ENCODE peak calls at places on chromosomes 6 and 20, in five cellular contexts. T is H9; G is iris pigment epithelial cell; L is stimulated activated CD8-positive, alpha-beta memory T cell treated with anti-CD3 and anti-CD28 coated beads, Interleukin-15, amount 100 ng/mL, for 1 hour; B is posterior cingulate gyrus. F is an unnamed sample.

GRCh38 chr6:158256746-158257424 is 55.4 kb upstream of the TULP4 start:
- DNase-seq in T (no peak), G (no peak), L (no peak), B (no peak), F (no peak)

GRCh38 chr6:4668271-4669179 is 107.7 kb upstream of the CDYL start:
- DNase-seq in T (no peak), G (peak), L (no peak), B (no peak), F (no peak)

GRCh38 chr20:36408219-36408618 is 102.1 kb downstream of the DLGAP4 start:
- DNase-seq in T (no peak), G (peak), L (no peak), B (no peak), F (no peak)

GRCh38 chr6:18212231-18212630 is 52.1 kb downstream of the DEK start:
- DNase-seq in T (no peak), G (no peak), L (no peak), B (no peak), F (no peak)

GRCh38 chr6:13378669-13379590 is 50.6 kb upstream of the TBC1D7 start:
- DNase-seq in T (peak), G (no peak), L (no peak), B (no peak), F (no peak)

GRCh38 chr20:41619360-41620115 is 1.4 kb upstream of the CHD6 start:
- DNase-seq in T (no peak), G (no peak), L (no peak), B (no peak), F (no peak)

GRCh38 chr20:44863661-44864060 is 21.8 kb upstream of the YWHAB start:
- DNase-seq in T (no peak), G (no peak), L (no peak), B (no peak), F (no peak)

GRCh38 chr6:25267662-25268061 is 11.5 kb upstream of the CARMIL1 start:
- DNase-seq in T (no peak), G (no peak), L (no peak), B (no peak), F (no peak)

GRCh38 chr6:22470454-22471368 is 98.7 kb upstream of the HDGFL1 start:
- DNase-seq in T (no peak), G (peak), L (no peak), B (no peak), F (no peak)

GRCh38 chr6:142903806-142904205 is 41.2 kb downstream of the HIVEP2 start:
- DNase-seq in T (no peak), G (peak), L (no peak), B (no peak), F (no peak)

GRCh38 chr6:12815884-12816600 is 99.5 kb downstream of the PHACTR1 start:
- DNase-seq in T (no peak), G (no peak), L (no peak), B (no peak), F (no peak)

GRCh38 chr20:48339147-48339985 is 488.4 kb downstream of the PREX1 start:
- DNase-seq in T (no peak), G (peak), L (no peak), B (no peak), F (no peak)

GRCh38 chr6:3229566-3230274 is 2.3 kb upstream of the TUBB2B start:
- DNase-seq in T (peak), G (peak), L (no peak), B (no peak), F (peak)

GRCh38 chr6:3125832-3126231 is 7.3 kb downstream of the BPHL start:
- DNase-seq in T (no peak), G (no peak), L (no peak), B (no peak), F (no peak)

GRCh38 chr6:21438986-21439352 is 154.6 kb upstream of the SOX4 start:
- DNase-seq in T (no peak), G (peak), L (no peak), B (no peak), F (no peak)

GRCh38 chr6:43773050-43773956 is 3.3 kb downstream of the VEGFA start:
- DNase-seq in T (peak), G (peak), L (no peak), B (no peak), F (peak)

GRCh38 chr20:2330090-2330695 is 34.4 kb downstream of the TGM3 start:
- DNase-seq in T (no peak), G (no peak), L (no peak), B (no peak), F (no peak)

GRCh38 chr6:157775376-157775775 is 47.7 kb upstream of the SNX9 start:
- DNase-seq in T (no peak), G (no peak), L (no peak), B (no peak), F (no peak)

GRCh38 chr20:10476319-10476724 is 41.2 kb downstream of the SLX4IP start:
- DNase-seq in T (no peak), G (peak), L (no peak), B (no peak), F (no peak)

GRCh38 chr20:59789641-59790040 is 143.8 kb downstream of the SYCP2 start:
- DNase-seq in T (peak), G (no peak), L (no peak), B (no peak), F (no peak)

GRCh38 chr6:137389150-137389664 is 105.0 kb downstream of the OLIG3 start:
- DNase-seq in T (no peak), G (peak), L (peak), B (no peak), F (peak)

GRCh38 chr6:62119401-62119800 is 166.6 kb downstream of the KHDRBS2 start:
- DNase-seq in T (no peak), G (no peak), L (no peak), B (no peak), F (no peak)

GRCh38 chr6:122530440-122531046 is 58.9 kb upstream of the SERINC1 start:
- DNase-seq in T (peak), G (peak), L (peak), B (no peak), F (peak)

GRCh38 chr20:62297449-62298227 is 5.2 kb upstream of the ADRM1 start:
- DNase-seq in T (no peak), G (no peak), L (no peak), B (no peak), F (no peak)

GRCh38 chr6:35757461-35758123 is 18.8 kb upstream of the CLPSL2 start:
- DNase-seq in T (peak), G (peak), L (no peak), B (no peak), F (no peak)

GRCh38 chr6:151024597-151024996 is 159.1 kb downstream of the MTHFD1L start:
- DNase-seq in T (no peak), G (no peak), L (no peak), B (no peak), F (no peak)

GRCh38 chr6:75201901-75202672 is 3.8 kb downstream of the COL12A1 start:
- DNase-seq in T (peak), G (peak), L (no peak), B (no peak), F (no peak)

GRCh38 chr20:52593634-52594033 is 378.5 kb upstream of the TSHZ2 start:
- DNase-seq in T (no peak), G (no peak), L (no peak), B (no peak), F (no peak)

GRCh38 chr20:33211817-33212424 is 5.2 kb upstream of the BPIFA3 start:
- DNase-seq in T (peak), G (peak), L (no peak), B (no peak), F (no peak)

GRCh38 chr20:3705491-3705969 is 6.9 kb downstream of the SIGLEC1 start:
- DNase-seq in T (peak), G (no peak), L (no peak), B (no peak), F (no peak)

GRCh38 chr20:8790442-8791074 is 278.3 kb upstream of the PLCB4 start:
- DNase-seq in T (no peak), G (peak), L (no peak), B (no peak), F (no peak)

GRCh38 chr6:157670466-157671186 is 152.4 kb upstream of the SNX9 start:
- DNase-seq in T (no peak), G (no peak), L (no peak), B (no peak), F (no peak)

GRCh38 chr20:21516861-21517565 is 3.1 kb upstream of the NKX2-2 start:
- DNase-seq in T (peak), G (no peak), L (no peak), B (no peak), F (no peak)

GRCh38 chr6:37244430-37245310 is 12.9 kb upstream of the TBC1D22B start:
- DNase-seq in T (no peak), G (peak), L (no peak), B (no peak), F (no peak)

GRCh38 chr6:25788305-25788922 is 33.9 kb downstream of the SLC17A4 start:
- DNase-seq in T (peak), G (peak), L (peak), B (no peak), F (peak)

GRCh38 chr20:24783631-24784492 is 165.2 kb upstream of the CST7 start:
- DNase-seq in T (peak), G (no peak), L (no peak), B (no peak), F (no peak)

GRCh38 chr6:42911171-42912021 is 4.5 kb upstream of the PTCRA start:
- DNase-seq in T (peak), G (peak), L (no peak), B (no peak), F (no peak)

F was measured in stimulated activated naive CD4-positive, alpha-beta T cell.